ENCODE peak calls at places on chromosomes 5 and 9, in eight cellular contexts. One of them, this sample, is unnamed.

GRCh38 chr9:112884086-112884485 is 6.6 kb downstream of the SLC46A2 start:
- DNase-seq in Peyer's patch: no peak
- DNase-seq in CD8-positive, alpha-beta T cell: no peak
- DNase-seq in nephron progenitor cell: peak
- DNase-seq in upper lobe of right lung: no peak
- DNase-seq in thyroid gland: no peak
- DNase-seq in endothelial cell: peak
- DNase-seq in epithelial cell of esophagus: peak
- DNase-seq in this sample: no peak

GRCh38 chr5:176785184-176786145 is 24.9 kb upstream of the UNC5A start:
- DNase-seq in CD8-positive, alpha-beta T cell: no peak
- DNase-seq in thyroid gland: no peak
- DNase-seq in endothelial cell: no peak
- DNase-seq in Peyer's patch: no peak
- DNase-seq in epithelial cell of esophagus: no peak
- DNase-seq in nephron progenitor cell: no peak
- DNase-seq in upper lobe of right lung: peak
- DNase-seq in this sample: no peak

GRCh38 chr5:30099634-30100033 is 1093.9 kb upstream of the CDH6 start:
- DNase-seq in CD8-positive, alpha-beta T cell: no peak
- DNase-seq in endothelial cell: no peak
- DNase-seq in epithelial cell of esophagus: peak
- DNase-seq in upper lobe of right lung: no peak
- DNase-seq in nephron progenitor cell: no peak
- DNase-seq in thyroid gland: no peak
- DNase-seq in Peyer's patch: no peak
- DNase-seq in this sample: no peak

GRCh38 chr5:79961731-79962579 is 29.1 kb downstream of the MTX3 start:
- DNase-seq in nephron progenitor cell: peak
- DNase-seq in CD8-positive, alpha-beta T cell: no peak
- DNase-seq in epithelial cell of esophagus: peak
- DNase-seq in endothelial cell: no peak
- DNase-seq in Peyer's patch: no peak
- DNase-seq in thyroid gland: no peak
- DNase-seq in upper lobe of right lung: no peak
- DNase-seq in this sample: no peak

GRCh38 chr5:14901462-14902051 is 30.0 kb upstream of the ANKH start:
- DNase-seq in upper lobe of right lung: no peak
- DNase-seq in CD8-positive, alpha-beta T cell: no peak
- DNase-seq in nephron progenitor cell: no peak
- DNase-seq in Peyer's patch: no peak
- DNase-seq in thyroid gland: no peak
- DNase-seq in endothelial cell: no peak
- DNase-seq in epithelial cell of esophagus: no peak
- DNase-seq in this sample: no peak

GRCh38 chr5:139844472-139845145 is 49.0 kb downstream of the PSD2 start:
- DNase-seq in nephron progenitor cell: peak
- DNase-seq in epithelial cell of esophagus: peak
- DNase-seq in Peyer's patch: peak
- DNase-seq in CD8-positive, alpha-beta T cell: peak
- DNase-seq in endothelial cell: peak
- DNase-seq in thyroid gland: peak
- DNase-seq in upper lobe of right lung: peak
- DNase-seq in this sample: peak

GRCh38 chr5:74953961-74954720 is 88.0 kb upstream of the FAM169A start:
- DNase-seq in thyroid gland: no peak
- DNase-seq in upper lobe of right lung: no peak
- DNase-seq in nephron progenitor cell: no peak
- DNase-seq in CD8-positive, alpha-beta T cell: no peak
- DNase-seq in endothelial cell: no peak
- DNase-seq in Peyer's patch: no peak
- DNase-seq in epithelial cell of esophagus: peak
- DNase-seq in this sample: no peak

GRCh38 chr5:73783823-73784222 is 157.8 kb downstream of the ARHGEF28 start:
- DNase-seq in thyroid gland: no peak
- DNase-seq in upper lobe of right lung: no peak
- DNase-seq in endothelial cell: no peak
- DNase-seq in CD8-positive, alpha-beta T cell: no peak
- DNase-seq in nephron progenitor cell: no peak
- DNase-seq in Peyer's patch: no peak
- DNase-seq in epithelial cell of esophagus: peak
- DNase-seq in this sample: no peak

GRCh38 chr5:8209500-8209899 is 340.6 kb downstream of the MTRR start:
- DNase-seq in endothelial cell: no peak
- DNase-seq in upper lobe of right lung: no peak
- DNase-seq in nephron progenitor cell: no peak
- DNase-seq in Peyer's patch: no peak
- DNase-seq in CD8-positive, alpha-beta T cell: no peak
- DNase-seq in thyroid gland: no peak
- DNase-seq in epithelial cell of esophagus: no peak
- DNase-seq in this sample: no peak

GRCh38 chr5:138666226-138666742 is 86.9 kb upstream of the CTNNA1 start:
- DNase-seq in CD8-positive, alpha-beta T cell: no peak
- DNase-seq in thyroid gland: no peak
- DNase-seq in Peyer's patch: no peak
- DNase-seq in upper lobe of right lung: no peak
- DNase-seq in nephron progenitor cell: no peak
- DNase-seq in endothelial cell: no peak
- DNase-seq in epithelial cell of esophagus: no peak
- DNase-seq in this sample: no peak

GRCh38 chr5:56565693-56566092 is 249.7 kb upstream of the MAP3K1 start:
- DNase-seq in Peyer's patch: peak
- DNase-seq in thyroid gland: no peak
- DNase-seq in upper lobe of right lung: no peak
- DNase-seq in CD8-positive, alpha-beta T cell: no peak
- DNase-seq in epithelial cell of esophagus: no peak
- DNase-seq in endothelial cell: no peak
- DNase-seq in nephron progenitor cell: no peak
- DNase-seq in this sample: peak

GRCh38 chr9:138044485-138045383 is 167.2 kb downstream of the CACNA1B start:
- DNase-seq in endothelial cell: no peak
- DNase-seq in upper lobe of right lung: peak
- DNase-seq in Peyer's patch: peak
- DNase-seq in thyroid gland: peak
- DNase-seq in nephron progenitor cell: no peak
- DNase-seq in CD8-positive, alpha-beta T cell: no peak
- DNase-seq in epithelial cell of esophagus: no peak
- DNase-seq in this sample: peak

GRCh38 chr5:111626473-111627166 is 114.3 kb upstream of the STARD4 start:
- DNase-seq in epithelial cell of esophagus: no peak
- DNase-seq in endothelial cell: no peak
- DNase-seq in thyroid gland: no peak
- DNase-seq in nephron progenitor cell: no peak
- DNase-seq in upper lobe of right lung: no peak
- DNase-seq in Peyer's patch: no peak
- DNase-seq in CD8-positive, alpha-beta T cell: no peak
- DNase-seq in this sample: no peak

GRCh38 chr9:121505903-121506640 is 6.4 kb upstream of the GGTA1 start:
- DNase-seq in nephron progenitor cell: no peak
- DNase-seq in endothelial cell: no peak
- DNase-seq in thyroid gland: no peak
- DNase-seq in epithelial cell of esophagus: no peak
- DNase-seq in CD8-positive, alpha-beta T cell: no peak
- DNase-seq in upper lobe of right lung: no peak
- DNase-seq in Peyer's patch: no peak
- DNase-seq in this sample: no peak

GRCh38 chr5:112475747-112476435 is 56.8 kb upstream of the EPB41L4A start:
- DNase-seq in thyroid gland: no peak
- DNase-seq in upper lobe of right lung: no peak
- DNase-seq in epithelial cell of esophagus: peak
- DNase-seq in CD8-positive, alpha-beta T cell: no peak
- DNase-seq in Peyer's patch: no peak
- DNase-seq in nephron progenitor cell: no peak
- DNase-seq in endothelial cell: no peak
- DNase-seq in this sample: no peak

GRCh38 chr9:122904466-122904822 is 715 bp downstream of the RC3H2 start:
- DNase-seq in Peyer's patch: peak
- DNase-seq in thyroid gland: peak
- DNase-seq in endothelial cell: peak
- DNase-seq in epithelial cell of esophagus: peak
- DNase-seq in upper lobe of right lung: peak
- DNase-seq in nephron progenitor cell: peak
- DNase-seq in CD8-positive, alpha-beta T cell: peak
- DNase-seq in this sample: no peak

GRCh38 chr9:9341203-9341602 is 1271.6 kb downstream of the PTPRD start:
- DNase-seq in upper lobe of right lung: no peak
- DNase-seq in epithelial cell of esophagus: no peak
- DNase-seq in endothelial cell: no peak
- DNase-seq in Peyer's patch: no peak
- DNase-seq in thyroid gland: no peak
- DNase-seq in nephron progenitor cell: no peak
- DNase-seq in CD8-positive, alpha-beta T cell: no peak
- DNase-seq in this sample: no peak

GRCh38 chr9:93143830-93144530 is 9.9 kb upstream of the NINJ1 start:
- DNase-seq in endothelial cell: no peak
- DNase-seq in thyroid gland: no peak
- DNase-seq in CD8-positive, alpha-beta T cell: peak
- DNase-seq in Peyer's patch: peak
- DNase-seq in nephron progenitor cell: no peak
- DNase-seq in upper lobe of right lung: no peak
- DNase-seq in epithelial cell of esophagus: no peak
- DNase-seq in this sample: no peak

DNA sequence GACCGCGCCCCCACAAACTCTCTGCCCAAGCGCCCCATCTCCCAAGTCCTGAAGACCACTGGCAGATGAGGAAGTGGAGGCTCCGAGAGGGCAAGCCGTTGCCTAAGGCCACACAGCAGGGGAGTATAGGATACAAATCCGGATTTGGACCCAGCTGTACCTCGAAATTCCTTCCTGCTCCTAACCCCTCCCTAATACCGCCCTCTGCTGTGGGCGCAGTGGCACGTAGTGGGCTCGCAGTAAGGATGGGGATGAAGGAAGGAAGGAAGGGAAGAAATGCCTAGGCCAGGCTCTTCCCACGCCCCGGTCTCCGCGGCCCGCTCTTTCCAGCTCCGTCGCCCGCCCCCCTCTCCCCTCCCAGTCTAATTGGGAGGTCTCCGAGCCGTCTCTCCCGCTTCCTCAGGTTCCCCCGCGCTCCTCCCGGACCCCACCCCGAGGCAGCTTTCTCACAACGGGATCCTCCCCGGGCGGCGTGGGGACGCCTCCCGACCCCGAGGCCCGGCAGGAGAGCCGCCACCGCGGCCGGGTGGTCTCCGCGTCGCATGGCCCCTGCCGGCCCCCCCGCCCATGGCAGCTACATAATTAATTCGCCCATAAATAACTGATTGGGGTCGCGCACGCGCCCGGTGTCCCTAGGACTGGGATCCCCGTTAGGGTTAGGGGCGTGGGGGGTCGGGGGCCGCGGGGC is 138.9 kb downstream of the C9orf50 start:
- DNase-seq in endothelial cell: no peak
- DNase-seq in Peyer's patch: no peak
- DNase-seq in upper lobe of right lung: no peak
- DNase-seq in epithelial cell of esophagus: no peak
- DNase-seq in thyroid gland: peak
- DNase-seq in CD8-positive, alpha-beta T cell: no peak
- DNase-seq in nephron progenitor cell: no peak
- DNase-seq in this sample: no peak
- TF ChIP-seq CTCF in endothelial cell: no peak
- TF ChIP-seq CTCF in Peyer's patch: no peak
- TF ChIP-seq CTCF in upper lobe of right lung: peak
- TF ChIP-seq CTCF in epithelial cell of esophagus: peak
- TF ChIP-seq CTCF in thyroid gland: no peak
- TF ChIP-seq CTCF in CD8-positive, alpha-beta T cell: no peak
- TF ChIP-seq CTCF in nephron progenitor cell: no peak
- TF ChIP-seq CTCF in this sample: no peak

DNA sequence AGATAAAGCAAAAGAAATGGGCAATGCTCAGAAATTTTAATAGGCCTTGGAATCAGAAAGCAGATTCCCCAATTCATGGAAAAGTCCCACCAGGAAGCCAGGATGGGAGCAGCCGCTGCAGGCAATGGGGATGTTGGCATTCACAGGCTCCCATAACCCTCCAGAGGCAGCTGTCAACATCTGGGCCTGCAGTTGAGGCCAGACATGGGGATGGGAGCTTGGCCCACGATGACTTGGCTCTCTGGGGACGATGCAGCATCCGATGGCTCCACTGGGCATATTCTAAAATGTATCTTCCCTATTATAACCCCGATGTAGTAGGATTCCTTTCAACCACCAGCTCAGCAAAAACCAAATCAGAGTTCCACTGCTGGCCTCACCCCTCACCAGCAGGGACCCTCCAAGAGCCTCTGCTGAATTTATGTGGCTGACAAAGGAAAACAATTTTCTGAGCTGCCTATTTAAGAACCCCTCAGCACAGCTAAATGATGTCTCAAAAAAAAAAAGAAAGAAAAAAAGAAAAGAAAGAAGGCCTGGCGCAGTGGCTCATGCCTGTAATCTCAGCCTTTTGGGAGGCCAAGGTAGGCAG is 7.1 kb downstream of the SPRY4 start:
- DNase-seq in upper lobe of right lung: no peak
- DNase-seq in Peyer's patch: no peak
- DNase-seq in epithelial cell of esophagus: no peak
- DNase-seq in thyroid gland: no peak
- DNase-seq in CD8-positive, alpha-beta T cell: no peak
- DNase-seq in nephron progenitor cell: no peak
- DNase-seq in endothelial cell: no peak
- DNase-seq in this sample: no peak
- TF ChIP-seq CTCF in upper lobe of right lung: no peak
- TF ChIP-seq CTCF in Peyer's patch: no peak
- TF ChIP-seq CTCF in epithelial cell of esophagus: no peak
- TF ChIP-seq CTCF in thyroid gland: no peak
- TF ChIP-seq CTCF in CD8-positive, alpha-beta T cell: no peak
- TF ChIP-seq CTCF in nephron progenitor cell: no peak
- TF ChIP-seq CTCF in endothelial cell: no peak
- TF ChIP-seq CTCF in this sample: no peak

GRCh38 chr9:73683862-73684591 is 532.4 kb downstream of the ANXA1 start:
- DNase-seq in Peyer's patch: no peak
- DNase-seq in upper lobe of right lung: no peak
- DNase-seq in nephron progenitor cell: peak
- DNase-seq in epithelial cell of esophagus: peak
- DNase-seq in CD8-positive, alpha-beta T cell: no peak
- DNase-seq in endothelial cell: no peak
- DNase-seq in thyroid gland: no peak
- DNase-seq in this sample: no peak
- TF ChIP-seq CTCF in Peyer's patch: no peak
- TF ChIP-seq CTCF in upper lobe of right lung: peak
- TF ChIP-seq CTCF in nephron progenitor cell: peak
- TF ChIP-seq CTCF in epithelial cell of esophagus: peak
- TF ChIP-seq CTCF in CD8-positive, alpha-beta T cell: no peak
- TF ChIP-seq CTCF in endothelial cell: peak
- TF ChIP-seq CTCF in thyroid gland: no peak
- TF ChIP-seq CTCF in this sample: no peak

DNA sequence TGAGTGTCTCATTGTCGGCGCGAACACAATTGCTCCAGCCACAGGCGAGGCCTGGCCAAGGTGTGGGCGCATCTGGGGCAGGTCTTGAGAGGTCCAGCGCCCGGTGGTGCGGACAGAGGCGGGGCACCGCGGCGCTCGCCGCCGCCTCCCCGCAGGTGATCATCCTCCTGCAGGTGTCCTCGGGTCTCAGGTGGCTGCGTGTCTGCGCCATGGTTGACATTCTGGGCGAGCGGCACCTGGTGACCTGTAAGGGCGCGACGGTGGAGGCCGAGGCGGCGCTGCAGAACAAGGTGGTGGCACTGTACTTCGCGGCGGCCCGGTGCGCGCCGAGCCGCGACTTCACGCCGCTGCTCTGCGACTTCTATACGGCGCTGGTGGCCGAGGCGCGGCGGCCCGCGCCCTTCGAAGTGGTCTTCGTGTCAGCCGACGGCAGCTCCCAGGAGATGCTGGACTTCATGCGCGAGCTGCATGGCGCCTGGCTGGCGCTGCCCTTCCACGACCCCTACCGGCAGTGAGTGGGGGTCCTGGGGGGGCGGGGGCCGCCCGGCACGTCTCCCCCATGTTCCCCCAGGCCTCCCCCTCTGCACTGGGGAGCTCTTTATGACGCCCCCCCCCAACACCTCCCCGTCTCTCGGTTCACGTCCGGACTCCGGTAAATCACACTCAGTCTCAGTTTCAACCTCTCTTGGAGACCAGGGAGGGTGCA is 401 bp downstream of the NXNL2 start:
- DNase-seq in thyroid gland: peak
- DNase-seq in CD8-positive, alpha-beta T cell: no peak
- DNase-seq in nephron progenitor cell: peak
- DNase-seq in epithelial cell of esophagus: no peak
- DNase-seq in Peyer's patch: no peak
- DNase-seq in endothelial cell: peak
- DNase-seq in upper lobe of right lung: peak
- DNase-seq in this sample: no peak
- TF ChIP-seq CTCF in thyroid gland: no peak
- TF ChIP-seq CTCF in CD8-positive, alpha-beta T cell: no peak
- TF ChIP-seq CTCF in nephron progenitor cell: no peak
- TF ChIP-seq CTCF in epithelial cell of esophagus: no peak
- TF ChIP-seq CTCF in Peyer's patch: no peak
- TF ChIP-seq CTCF in endothelial cell: no peak
- TF ChIP-seq CTCF in upper lobe of right lung: no peak
- TF ChIP-seq CTCF in this sample: no peak